ENCODE peak calls at places on chromosomes 5 and 9, in five cellular contexts. Y is SHP77 treated with DMSO at 0.1 percent for 48 hours; S is type B pancreatic cell; O is NT2/D1; V is stimulated activated CD4-positive, alpha-beta T cell treated with anti-CD3 and anti-CD28 coated beads, Interleukin-12 subunit alpha, Interleukin-12 subunit beta, amount 100 ng/mL, for 24 hours. E is an unnamed sample.

GRCh38 chr5:127930311-127930710 is 153.3 kb upstream of the SLC12A2 start:
- DNase-seq in Y (no peak), S (no peak), O (no peak), V (no peak), E (no peak)

GRCh38 chr5:158234323-158235158 is 375.6 kb upstream of the CLINT1 start:
- DNase-seq in Y (no peak), S (no peak), O (no peak), V (no peak), E (no peak)

GRCh38 chr9:129879991-129880653 is 44.9 kb downstream of the USP20 start:
- DNase-seq in Y (no peak), S (no peak), O (no peak), V (no peak), E (no peak)

GRCh38 chr5:69492391-69493234 is at the start of gene OCLN:
- DNase-seq in Y (peak), S (peak), O (peak), V (no peak), E (no peak)

GRCh38 chr5:85278193-85278592 is 893.5 kb upstream of the EDIL3 start:
- DNase-seq in Y (no peak), S (no peak), O (peak), V (no peak), E (no peak)

GRCh38 chr5:169980418-169981053 is at the start of gene INSYN2B:
- DNase-seq in Y (peak), S (peak), O (peak), V (no peak), E (peak)

GRCh38 chr9:35051069-35051967 is 21.1 kb downstream of the VCP start:
- DNase-seq in Y (no peak), S (no peak), O (peak), V (no peak), E (no peak)

GRCh38 chr9:2260401-2261306 is 245.5 kb downstream of the SMARCA2 start:
- DNase-seq in Y (no peak), S (no peak), O (no peak), V (no peak), E (no peak)

GRCh38 chr9:121556580-121556979 is 56.9 kb upstream of the GGTA1 start:
- DNase-seq in Y (no peak), S (no peak), O (no peak), V (no peak), E (peak)

GRCh38 chr9:126720661-126721530 is 83.9 kb upstream of the ZBTB43 start:
- DNase-seq in Y (no peak), S (no peak), O (no peak), V (no peak), E (no peak)

E was measured in tibial artery.